ENCODE peak calls at places on chromosomes 7 and 10, in eight cellular contexts. C, P, Y, K, U, S, V and M are unnamed samples.

GRCh38 chr7:33636359-33636758 is 269.0 kb upstream of the BMPER start:
- DNase-seq in K (no peak), P (no peak), C (no peak), U (no peak), V (no peak), S (no peak), Y (no peak), M (no peak)

GRCh38 chr10:43160919-43161251 is 22.6 kb downstream of the CSGALNACT2 start:
- DNase-seq in Y (no peak), V (no peak), K (no peak), P (no peak), S (no peak), C (no peak), U (no peak), M (no peak)

GRCh38 chr7:135706858-135707569 is 21.0 kb downstream of the SLC13A4 start:
- DNase-seq in P (no peak), K (no peak), V (no peak), U (no peak), C (no peak), S (peak; percentile 85), Y (no peak), M (no peak)

GRCh38 chr10:98323221-98324164 is 55.5 kb upstream of the LOXL4 start:
- DNase-seq in V (peak; percentile 89), K (peak; percentile 90), P (peak; percentile 12), C (no peak), U (no peak), S (peak; percentile 61), Y (no peak), M (no peak)

GRCh38 chr7:123769371-123769770 is 20.6 kb upstream of the WASL start:
- DNase-seq in Y (no peak), C (no peak), K (no peak), P (no peak), V (peak; percentile 44), U (no peak), S (peak; percentile 97), M (no peak)

GRCh38 chr10:131777162-131777561 is 123.6 kb upstream of the PPP2R2D start:
- DNase-seq in U (no peak), S (no peak), V (no peak), Y (no peak), C (no peak), P (no peak), K (no peak), M (no peak)

GRCh38 chr10:6299234-6299633 is 96.5 kb downstream of the PFKFB3 start:
- DNase-seq in S (peak; percentile 94), Y (no peak), V (no peak), U (no peak), P (no peak), C (no peak), K (no peak), M (no peak)

GRCh38 chr7:126570845-126571244 is 681.9 kb downstream of the GRM8 start:
- DNase-seq in V (no peak), K (no peak), C (no peak), S (no peak), Y (no peak), P (no peak), U (no peak), M (no peak)

GRCh38 chr7:92955081-92955480 is 118.7 kb upstream of the CDK6 start:
- DNase-seq in Y (no peak), P (peak; percentile 50), K (no peak), C (no peak), S (no peak), U (no peak), V (no peak), M (no peak)

GRCh38 chr7:151415375-151416112 is 5.7 kb upstream of the WDR86 start:
- DNase-seq in U (no peak), S (peak; percentile 97), V (no peak), C (no peak), K (peak; percentile 32), P (no peak), Y (no peak), M (no peak)

GRCh38 chr7:28984631-28985030 is 26.5 kb upstream of the TRIL start:
- DNase-seq in C (no peak), Y (no peak), V (peak; percentile 74), K (peak; percentile 76), S (peak; percentile 88), U (peak; percentile 64), P (no peak), M (no peak)

GRCh38 chr7:114857605-114858004 is 64.3 kb upstream of the MDFIC start:
- DNase-seq in Y (no peak), U (no peak), P (no peak), K (no peak), C (no peak), S (no peak), V (no peak), M (no peak)

GRCh38 chr7:2018786-2019692 is 213.7 kb downstream of the MAD1L1 start:
- DNase-seq in P (no peak), C (no peak), U (no peak), S (no peak), K (peak; percentile 32), V (peak; percentile 59), Y (no peak), M (no peak)

GRCh38 chr7:27145167-27145883 is 1.8 kb upstream of the HOXA5 start:
- DNase-seq in P (no peak), K (no peak), V (no peak), S (no peak), C (no peak), Y (no peak), U (no peak), M (no peak)

GRCh38 chr7:162583-163297 is 29.6 kb upstream of the FAM20C start:
- DNase-seq in K (no peak), C (no peak), S (no peak), P (no peak), V (peak; percentile 23), Y (no peak), U (no peak), M (no peak)

GRCh38 chr10:76190871-76191270 is 759.4 kb downstream of the LRMDA start:
- DNase-seq in S (no peak), Y (no peak), V (no peak), U (no peak), P (no peak), C (no peak), K (no peak), M (no peak)

GRCh38 chr7:73647725-73648592 is 19.7 kb upstream of the VPS37D start:
- DNase-seq in P (no peak), Y (no peak), S (no peak), C (no peak), V (no peak), U (no peak), K (no peak), M (no peak)

GRCh38 chr10:3924344-3924743 is 139.3 kb upstream of the KLF6 start:
- DNase-seq in K (peak; percentile 67), P (no peak), U (no peak), C (no peak), V (no peak), Y (no peak), S (peak; percentile 73), M (no peak)

GRCh38 chr10:128267581-128267980 is 141.4 kb upstream of the MKI67 start:
- DNase-seq in V (no peak), S (no peak), P (no peak), U (no peak), Y (no peak), C (no peak), K (no peak), M (no peak)

GRCh38 chr10:24866615-24867583 is 85.5 kb downstream of the PRTFDC1 start:
- DNase-seq in Y (peak; percentile 40), P (no peak), C (no peak), U (peak; percentile 57), K (peak; percentile 21), S (no peak), V (peak; percentile 75), M (no peak)

GRCh38 chr7:36040679-36041078 is 112.4 kb upstream of the EEPD1 start:
- DNase-seq in S (no peak), C (no peak), V (no peak), P (no peak), U (no peak), Y (no peak), K (no peak), M (no peak)

GRCh38 chr10:71713135-71714040 is 6.2 kb downstream of the C10orf105 start:
- DNase-seq in V (peak; percentile 90), Y (peak; percentile 92), K (peak; percentile 74), U (peak; percentile 83), S (peak; percentile 97), P (peak; percentile 29), C (peak; percentile 49), M (no peak)
- TF ChIP-seq CTCF in V (no peak), Y (no peak), K (peak; percentile 50), U (no peak), S (no peak), P (no peak), C (no peak), M (no peak)

DNA sequence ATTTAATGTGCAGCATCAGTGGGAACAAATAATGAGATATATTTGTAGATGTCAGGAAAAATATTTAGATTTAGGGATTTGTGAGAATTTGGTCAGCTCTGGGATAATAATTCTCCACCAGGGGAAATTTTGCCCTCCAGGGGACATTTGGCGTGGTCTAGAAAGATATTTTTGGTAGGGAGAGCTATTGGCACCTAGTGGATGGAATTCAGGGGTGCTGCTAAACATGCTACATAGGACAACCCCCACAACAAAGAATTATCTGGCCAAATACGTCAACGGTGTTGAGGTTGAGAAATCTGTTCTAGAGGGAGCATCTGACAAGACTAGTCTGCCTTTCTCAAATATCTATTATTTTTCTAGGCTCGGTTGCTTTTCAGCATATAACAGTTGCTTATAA is 2.1 kb downstream of the ADK start:
- DNase-seq in S (peak; percentile 81), U (no peak), K (no peak), P (no peak), C (no peak), V (no peak), Y (no peak), M (no peak)
- TF ChIP-seq CTCF in S (peak; percentile 66), U (no peak), K (peak; percentile 55), P (no peak), C (no peak), V (no peak), Y (no peak), M (peak; percentile 57)

GRCh38 chr10:113891476-113891875 is 37.0 kb downstream of the NHLRC2 start:
- DNase-seq in P (no peak), S (no peak), C (no peak), U (peak; percentile 39), Y (no peak), V (no peak), K (no peak), M (no peak)
- TF ChIP-seq CTCF in P (no peak), S (no peak), C (no peak), U (peak; percentile 24), Y (no peak), V (no peak), K (no peak), M (no peak)

DNA sequence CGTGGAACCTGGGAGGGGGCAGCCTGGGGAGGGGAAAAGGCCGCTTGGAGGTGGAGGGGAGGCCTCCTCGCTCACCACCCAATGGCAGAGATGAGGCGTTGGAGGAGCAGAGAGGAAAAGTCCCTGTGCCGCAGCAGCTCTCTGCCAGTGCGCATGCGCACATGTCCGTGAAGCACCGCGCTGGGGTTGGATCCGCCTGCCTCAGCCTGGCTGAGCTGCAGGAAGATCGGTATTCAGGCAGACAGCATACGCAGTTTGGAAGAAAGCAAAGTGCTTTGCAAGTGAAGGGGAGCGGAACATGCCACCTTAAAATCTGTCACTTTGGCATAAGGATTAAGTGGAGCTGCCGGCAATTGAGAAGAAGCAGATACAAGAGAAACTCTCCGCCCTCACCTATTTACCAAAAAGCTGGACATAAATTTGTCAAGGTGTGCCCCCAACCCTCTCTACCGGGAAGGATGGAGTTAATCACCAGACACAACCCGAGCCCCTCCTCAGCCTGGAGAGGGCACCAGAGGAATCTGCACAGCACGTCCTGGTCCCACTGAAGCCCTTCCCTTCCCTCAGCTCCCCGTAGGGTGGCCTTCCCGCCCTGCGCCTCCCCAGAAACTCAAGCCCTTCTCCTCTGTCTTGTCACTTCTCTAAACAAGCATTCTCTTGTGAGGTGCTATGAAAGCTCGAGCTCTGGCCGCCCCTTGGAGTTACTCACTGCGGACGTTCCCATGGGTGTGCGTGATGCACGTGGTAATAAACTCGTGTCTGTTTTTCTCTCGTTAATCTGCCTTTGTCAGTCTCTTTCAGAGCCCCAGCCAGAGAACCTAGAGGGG is 32.2 kb upstream of the TMEM72 start:
- DNase-seq in U (peak; percentile 94), P (peak; percentile 78), K (no peak), V (peak; percentile 91), Y (peak; percentile 91), C (no peak), S (no peak), M (peak; percentile 79)
- TF ChIP-seq CTCF in U (no peak), P (no peak), K (peak; percentile 15), V (no peak), Y (no peak), C (no peak), S (no peak), M (peak; percentile 47)